ENCODE peak calls at places on chromosomes 11 and 22, in six cellular contexts. One of them, this sample, is unnamed.
A peak's percentile ranks its signal among the peaks of the same experiment; 100 is the strongest.

GRCh38 chr11:9060700-9061111 is 30.7 kb downstream of the SCUBE2 start:
- DNase-seq in IMR-90: no peak
- DNase-seq in adrenal gland: no peak
- DNase-seq in choroid plexus epithelial cell: peak; percentile 11
- DNase-seq in astrocyte: no peak
- DNase-seq in heart right ventricle: no peak
- DNase-seq in this sample: no peak

GRCh38 chr22:35978889-35979288 is 49.7 kb downstream of the RBFOX2 start:
- DNase-seq in adrenal gland: no peak
- DNase-seq in astrocyte: no peak
- DNase-seq in choroid plexus epithelial cell: no peak
- DNase-seq in heart right ventricle: no peak
- DNase-seq in IMR-90: no peak
- DNase-seq in this sample: no peak

GRCh38 chr22:20111045-20111688 is 4.7 kb upstream of the RANBP1 start:
- DNase-seq in astrocyte: peak; percentile 11
- DNase-seq in IMR-90: peak; percentile 5
- DNase-seq in heart right ventricle: no peak
- DNase-seq in choroid plexus epithelial cell: peak; percentile 33
- DNase-seq in adrenal gland: no peak
- DNase-seq in this sample: no peak

GRCh38 chr11:665062-665706 is 28.1 kb downstream of the DRD4 start:
- DNase-seq in heart right ventricle: no peak
- DNase-seq in choroid plexus epithelial cell: peak; percentile 16
- DNase-seq in IMR-90: no peak
- DNase-seq in astrocyte: no peak
- DNase-seq in adrenal gland: no peak
- DNase-seq in this sample: peak; percentile 90

GRCh38 chr11:10893713-10894112 is 35.9 kb upstream of the ZBED5 start:
- DNase-seq in choroid plexus epithelial cell: peak; percentile 79
- DNase-seq in adrenal gland: peak; percentile 17
- DNase-seq in IMR-90: peak; percentile 89
- DNase-seq in heart right ventricle: no peak
- DNase-seq in astrocyte: peak; percentile 32
- DNase-seq in this sample: no peak

GRCh38 chr11:63666874-63667273 is 4.3 kb downstream of the ATL3 start:
- DNase-seq in heart right ventricle: no peak
- DNase-seq in astrocyte: peak; percentile 39
- DNase-seq in adrenal gland: no peak
- DNase-seq in IMR-90: peak; percentile 94
- DNase-seq in choroid plexus epithelial cell: peak; percentile 72
- DNase-seq in this sample: no peak

GRCh38 chr11:70159612-70160570 is 43.2 kb upstream of the FADD start:
- DNase-seq in IMR-90: peak; percentile 47
- DNase-seq in astrocyte: peak; percentile 75
- DNase-seq in heart right ventricle: no peak
- DNase-seq in choroid plexus epithelial cell: no peak
- DNase-seq in adrenal gland: no peak
- DNase-seq in this sample: no peak

GRCh38 chr22:33000342-33001280 is 57.6 kb downstream of the SYN3 start:
- DNase-seq in astrocyte: no peak
- DNase-seq in choroid plexus epithelial cell: peak; percentile 63
- DNase-seq in IMR-90: peak; percentile 32
- DNase-seq in heart right ventricle: peak; percentile 47
- DNase-seq in adrenal gland: peak; percentile 43
- DNase-seq in this sample: no peak

GRCh38 chr11:43928721-43929120 is 13.7 kb upstream of the C11orf96 start:
- DNase-seq in heart right ventricle: no peak
- DNase-seq in adrenal gland: no peak
- DNase-seq in choroid plexus epithelial cell: no peak
- DNase-seq in IMR-90: no peak
- DNase-seq in astrocyte: no peak
- DNase-seq in this sample: no peak

GRCh38 chr11:11155962-11156815 is 196.9 kb downstream of the CSNK2A3 start:
- DNase-seq in choroid plexus epithelial cell: no peak
- DNase-seq in IMR-90: no peak
- DNase-seq in astrocyte: no peak
- DNase-seq in heart right ventricle: no peak
- DNase-seq in adrenal gland: no peak
- DNase-seq in this sample: no peak

GRCh38 chr11:2929511-2929879 is 275 bp upstream of the PHLDA2 start:
- DNase-seq in astrocyte: peak; percentile 58
- DNase-seq in adrenal gland: peak; percentile 49
- DNase-seq in heart right ventricle: no peak
- DNase-seq in choroid plexus epithelial cell: peak; percentile 82
- DNase-seq in IMR-90: peak; percentile 72
- DNase-seq in this sample: no peak

DNA sequence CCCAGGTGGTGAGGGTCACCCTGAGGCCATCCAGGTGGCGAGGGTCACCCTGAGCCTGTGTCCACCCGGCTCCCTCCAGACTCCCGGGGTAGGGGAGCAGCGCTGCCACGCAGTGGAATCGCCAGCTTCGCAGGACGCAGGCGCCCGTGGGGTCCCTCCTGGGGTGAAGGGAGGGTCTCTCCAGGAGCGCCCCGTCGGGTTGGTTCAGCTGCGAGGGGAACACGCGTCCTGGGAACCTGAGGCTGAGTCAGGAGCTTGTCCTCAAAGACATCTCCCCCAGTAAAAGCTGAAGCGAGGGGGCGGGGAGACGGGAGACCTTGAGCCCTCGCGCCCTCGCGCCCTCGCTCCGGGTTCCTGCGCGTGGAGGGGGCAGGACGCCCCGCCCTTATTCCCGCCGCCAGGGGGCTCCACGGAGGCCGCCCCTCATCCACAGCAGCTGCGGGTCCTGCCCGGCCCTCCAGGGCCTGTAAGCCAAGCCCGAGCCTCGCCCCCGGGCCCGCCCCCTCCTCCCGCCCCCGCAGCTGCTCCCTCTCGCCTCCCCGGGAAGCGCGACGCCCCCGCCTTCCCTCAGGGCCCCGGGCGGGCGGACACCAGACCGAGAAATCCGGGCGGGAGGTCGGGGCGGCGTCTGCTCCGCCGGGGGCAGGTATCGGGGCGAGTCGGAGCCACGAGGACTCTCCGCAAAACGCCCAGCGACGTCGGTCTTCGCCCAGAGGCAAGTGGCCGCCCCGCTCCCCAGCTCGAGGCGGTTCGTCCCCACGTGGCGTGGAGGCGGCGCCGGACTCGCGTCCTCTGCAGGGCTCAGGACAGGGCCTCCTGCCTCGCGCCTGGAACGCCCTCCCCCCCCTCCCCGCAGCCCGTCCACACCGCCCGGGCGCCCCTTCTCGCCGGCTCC is 22.8 kb downstream of the PIM3 start:
- DNase-seq in astrocyte: no peak
- DNase-seq in choroid plexus epithelial cell: no peak
- DNase-seq in IMR-90: no peak
- DNase-seq in adrenal gland: no peak
- DNase-seq in heart right ventricle: no peak
- DNase-seq in this sample: no peak
- H3K4me3 ChIP-seq in astrocyte: no peak overlapping the region
- H3K4me3 ChIP-seq in choroid plexus epithelial cell: no peak overlapping the region
- H3K4me3 ChIP-seq in IMR-90: peak overlapping the region; percentile 12
- H3K4me3 ChIP-seq in adrenal gland: peak overlapping the region; percentile 45
- H3K4me3 ChIP-seq in heart right ventricle: peak overlapping the region; percentile 17
- H3K4me3 ChIP-seq in this sample: no peak overlapping the region

DNA sequence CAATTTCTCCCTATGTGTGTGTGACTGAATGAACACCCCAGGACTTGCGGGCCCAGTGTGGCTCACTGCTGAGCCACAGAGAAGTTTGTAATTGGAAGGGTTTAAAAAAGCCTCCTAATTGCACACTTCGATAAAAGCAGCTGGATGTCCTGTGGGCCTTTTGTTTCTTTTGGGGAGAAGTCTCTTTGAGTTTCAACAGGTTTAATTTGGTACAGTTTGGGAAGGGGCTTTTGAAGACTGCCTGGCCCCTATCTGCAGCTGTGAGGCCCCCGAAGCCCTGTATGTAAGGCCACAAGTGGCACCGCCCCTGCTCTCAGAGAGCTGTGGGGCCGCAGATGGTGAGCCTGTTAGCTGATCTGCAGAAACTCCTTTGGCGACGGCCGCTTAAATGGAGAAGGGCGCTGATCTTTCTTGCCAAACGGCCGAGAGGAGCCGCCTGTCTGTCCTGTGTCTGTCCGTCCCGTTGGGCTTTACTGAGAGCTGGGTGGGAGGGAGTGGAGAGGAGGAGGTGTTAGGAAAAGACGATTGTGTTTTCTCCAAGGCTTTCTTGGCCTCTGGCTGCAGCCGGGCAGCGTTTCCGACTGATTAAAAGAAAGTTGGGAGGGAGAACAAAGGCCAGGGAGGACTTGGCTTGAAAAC is 2.1 kb downstream of the FBLN1 start:
- DNase-seq in heart right ventricle: no peak
- DNase-seq in astrocyte: no peak
- DNase-seq in choroid plexus epithelial cell: peak; percentile 55
- DNase-seq in adrenal gland: no peak
- DNase-seq in IMR-90: peak; percentile 37
- DNase-seq in this sample: no peak
- TF ChIP-seq CTCF in heart right ventricle: no peak
- TF ChIP-seq CTCF in astrocyte: no peak
- TF ChIP-seq CTCF in choroid plexus epithelial cell: no peak
- TF ChIP-seq CTCF in adrenal gland: no peak
- TF ChIP-seq CTCF in IMR-90: no peak
- TF ChIP-seq CTCF in this sample: no peak

DNA sequence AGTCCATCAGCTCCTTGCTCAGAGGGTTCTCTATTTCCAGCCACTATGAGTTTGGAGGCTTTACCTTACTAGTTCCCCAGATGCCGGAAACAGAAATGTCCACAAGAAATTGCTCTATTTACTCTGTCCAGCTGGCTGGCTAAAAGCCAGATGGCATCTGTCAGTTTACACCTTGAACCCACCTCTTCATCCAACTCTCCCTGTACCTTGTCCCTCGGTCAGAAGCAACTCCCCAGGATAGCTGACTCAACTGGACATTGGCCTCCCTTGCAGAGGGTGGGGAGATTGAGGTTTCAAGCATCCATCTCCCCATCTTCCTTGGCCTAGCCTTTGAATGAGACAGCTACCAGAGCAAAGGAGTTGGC is 1.7 kb downstream of the C2CD2L start:
- DNase-seq in heart right ventricle: no peak
- DNase-seq in adrenal gland: no peak
- DNase-seq in IMR-90: no peak
- DNase-seq in astrocyte: no peak
- DNase-seq in choroid plexus epithelial cell: no peak
- DNase-seq in this sample: no peak
- H3K4me3 ChIP-seq in heart right ventricle: peak overlapping the region; percentile 100
- H3K4me3 ChIP-seq in adrenal gland: peak overlapping the region; percentile 23
- H3K4me3 ChIP-seq in IMR-90: peak overlapping the region; percentile 45
- H3K4me3 ChIP-seq in astrocyte: peak overlapping the region; percentile 67
- H3K4me3 ChIP-seq in choroid plexus epithelial cell: peak overlapping the region; percentile 86
- H3K4me3 ChIP-seq in this sample: peak overlapping the region; percentile 73

GRCh38 chr11:89203814-89204213 is 26.1 kb downstream of the TYR start:
- DNase-seq in choroid plexus epithelial cell: no peak
- DNase-seq in heart right ventricle: no peak
- DNase-seq in adrenal gland: no peak
- DNase-seq in IMR-90: no peak
- DNase-seq in astrocyte: no peak
- DNase-seq in this sample: no peak

GRCh38 chr11:89201138-89201537 is 23.5 kb downstream of the TYR start:
- DNase-seq in adrenal gland: no peak
- DNase-seq in IMR-90: no peak
- DNase-seq in heart right ventricle: no peak
- DNase-seq in choroid plexus epithelial cell: no peak
- DNase-seq in astrocyte: no peak
- DNase-seq in this sample: no peak

GRCh38 chr11:89205378-89205777 is 27.7 kb downstream of the TYR start:
- DNase-seq in astrocyte: no peak
- DNase-seq in adrenal gland: no peak
- DNase-seq in IMR-90: no peak
- DNase-seq in heart right ventricle: no peak
- DNase-seq in choroid plexus epithelial cell: peak; percentile 9
- DNase-seq in this sample: no peak
- TF ChIP-seq CTCF in astrocyte: no peak
- TF ChIP-seq CTCF in adrenal gland: no peak
- TF ChIP-seq CTCF in IMR-90: no peak
- TF ChIP-seq CTCF in heart right ventricle: no peak
- TF ChIP-seq CTCF in choroid plexus epithelial cell: no peak
- TF ChIP-seq CTCF in this sample: peak; percentile 34

GRCh38 chr11:15114501-15115475 is at the start of gene INSC:
- DNase-seq in IMR-90: peak; percentile 8
- DNase-seq in heart right ventricle: no peak
- DNase-seq in adrenal gland: no peak
- DNase-seq in astrocyte: no peak
- DNase-seq in choroid plexus epithelial cell: peak; percentile 22
- DNase-seq in this sample: no peak
- H3K4me3 ChIP-seq in IMR-90: peak within 1 kb of the TSS; percentile 28
- H3K4me3 ChIP-seq in heart right ventricle: peak within 1 kb of the TSS; percentile 35
- H3K4me3 ChIP-seq in adrenal gland: no peak within 1 kb of the TSS
- H3K4me3 ChIP-seq in astrocyte: peak within 1 kb of the TSS; percentile 45
- H3K4me3 ChIP-seq in choroid plexus epithelial cell: peak within 1 kb of the TSS; percentile 49
- H3K4me3 ChIP-seq in this sample: no peak within 1 kb of the TSS

GRCh38 chr22:23773247-23774113 is 831 bp downstream of the MMP11 start:
- DNase-seq in adrenal gland: no peak
- DNase-seq in astrocyte: no peak
- DNase-seq in heart right ventricle: no peak
- DNase-seq in IMR-90: no peak
- DNase-seq in choroid plexus epithelial cell: no peak
- DNase-seq in this sample: no peak
- TF ChIP-seq CTCF in adrenal gland: no peak
- TF ChIP-seq CTCF in astrocyte: no peak
- TF ChIP-seq CTCF in heart right ventricle: no peak
- TF ChIP-seq CTCF in IMR-90: no peak
- TF ChIP-seq CTCF in choroid plexus epithelial cell: peak; percentile 7
- TF ChIP-seq CTCF in this sample: no peak

GRCh38 chr11:75339685-75340409 is 11.6 kb downstream of the ARRB1 start:
- DNase-seq in heart right ventricle: no peak
- DNase-seq in astrocyte: no peak
- DNase-seq in IMR-90: no peak
- DNase-seq in choroid plexus epithelial cell: no peak
- DNase-seq in adrenal gland: peak; percentile 33
- DNase-seq in this sample: no peak
- H3K4me3 ChIP-seq in heart right ventricle: no peak overlapping the region
- H3K4me3 ChIP-seq in astrocyte: no peak overlapping the region
- H3K4me3 ChIP-seq in IMR-90: no peak overlapping the region
- H3K4me3 ChIP-seq in choroid plexus epithelial cell: no peak overlapping the region
- H3K4me3 ChIP-seq in adrenal gland: no peak overlapping the region
- H3K4me3 ChIP-seq in this sample: no peak overlapping the region

This sample was measured in LNCaP clone FGC.